ENCODE peak calls at places on chromosomes 4 and X, in seven cellular contexts. O, S, D, T, J, L and K are unnamed samples.

GRCh38 chrX:71923516-71923915 is 12.9 kb downstream of the NHSL2 start:
- DNase-seq in J (no peak), O (no peak), T (no peak), D (no peak), S (no peak), L (no peak), K (no peak)

GRCh38 chrX:1778817-1779216 is 164.0 kb downstream of the ASMT start:
- DNase-seq in J (no peak), T (no peak), S (no peak), D (no peak), L (no peak), O (no peak), K (no peak)

GRCh38 chr4:3025881-3026280 is 48.5 kb downstream of the HTT-AS start:
- DNase-seq in T (no peak), D (no peak), S (no peak), J (no peak), L (no peak), O (no peak), K (no peak)

GRCh38 chr4:5757091-5757490 is 46.1 kb downstream of the EVC start:
- DNase-seq in S (no peak), J (no peak), T (no peak), D (no peak), O (no peak), L (no peak), K (no peak)

GRCh38 chr4:133151681-133152329 is 2.7 kb downstream of the PCDH10 start:
- DNase-seq in S (no peak), J (no peak), T (peak; percentile 87), D (no peak), L (no peak), O (no peak), K (peak; percentile 64)

GRCh38 chr4:14196141-14196540 is 568.6 kb upstream of the BOD1L1 start:
- DNase-seq in T (peak; percentile 89), L (no peak), S (peak; percentile 52), J (peak; percentile 29), O (no peak), D (no peak), K (no peak)

GRCh38 chrX:15277594-15277993 is 7.7 kb upstream of the ASB9 start:
- DNase-seq in O (no peak), L (no peak), S (no peak), D (no peak), J (no peak), T (no peak), K (no peak)

GRCh38 chr4:10596586-10597285 is 87.8 kb downstream of the CLNK start:
- DNase-seq in L (no peak), O (no peak), T (no peak), J (no peak), D (no peak), S (no peak), K (no peak)

GRCh38 chr4:163484906-163485305 is 9.6 kb upstream of the TMA16 start:
- DNase-seq in T (peak; percentile 90), D (no peak), J (peak; percentile 75), S (peak; percentile 57), L (no peak), O (peak; percentile 6), K (peak; percentile 21)

GRCh38 chrX:112043997-112044396 is 38.6 kb downstream of the TRPC5 start:
- DNase-seq in O (no peak), L (no peak), S (peak; percentile 8), J (no peak), D (no peak), T (no peak), K (no peak)

GRCh38 chrX:71536285-71536684 is 3.4 kb downstream of the OGT start:
- DNase-seq in L (no peak), T (no peak), O (peak; percentile 18), S (no peak), J (no peak), D (no peak), K (no peak)

GRCh38 chrX:37998586-37999267 is 7.6 kb upstream of the SYTL5 start:
- DNase-seq in J (no peak), D (no peak), L (peak; percentile 33), S (no peak), T (no peak), O (no peak), K (no peak)

GRCh38 chr4:74098628-74098995 is 383 bp downstream of the CXCL2 start:
- DNase-seq in S (no peak), O (no peak), L (no peak), T (peak; percentile 71), D (no peak), J (no peak), K (no peak)

GRCh38 chrX:124540474-124540873 is 194.1 kb downstream of the SH2D1A start:
- DNase-seq in T (no peak), L (no peak), O (no peak), D (no peak), J (no peak), S (no peak), K (no peak)

GRCh38 chrX:147950352-147950751 is 30.8 kb upstream of the FMR1NB start:
- DNase-seq in J (no peak), L (no peak), O (no peak), D (no peak), T (no peak), S (no peak), K (no peak)

GRCh38 chr4:52051213-52051614 is at the start of gene SPATA18:
- DNase-seq in L (no peak), D (no peak), J (no peak), O (no peak), S (no peak), T (no peak), K (no peak)

GRCh38 chr4:136302566-136302965 is 1229.7 kb downstream of the PCDH18 start:
- DNase-seq in J (no peak), D (no peak), T (no peak), S (no peak), L (no peak), O (no peak), K (no peak)

GRCh38 chr4:21882050-21882839 is 66.3 kb downstream of the KCNIP4 start:
- DNase-seq in O (no peak), S (no peak), L (no peak), T (no peak), D (no peak), J (no peak), K (no peak)

GRCh38 chrX:13669246-13669689 is 16.3 kb downstream of the TCEANC start:
- DNase-seq in T (no peak), O (peak; percentile 23), D (no peak), S (no peak), J (peak; percentile 29), L (peak; percentile 93), K (no peak)

GRCh38 chr4:110249687-110250387 is 51.4 kb upstream of the ELOVL6 start:
- DNase-seq in S (no peak), T (no peak), L (peak; percentile 19), J (no peak), D (no peak), O (no peak), K (no peak)

GRCh38 chr4:75849459-75849858 is 52.8 kb downstream of the PPEF2 start:
- DNase-seq in J (no peak), D (no peak), O (no peak), T (peak; percentile 73), S (no peak), L (no peak), K (peak; percentile 9)

GRCh38 chr4:17717301-17717700 is 64.1 kb downstream of the FAM184B start:
- DNase-seq in D (no peak), O (no peak), J (no peak), L (no peak), T (no peak), S (no peak), K (no peak)

GRCh38 chr4:22667332-22667731 is 25.4 kb upstream of the GBA3 start:
- DNase-seq in L (no peak), D (no peak), O (no peak), J (no peak), T (no peak), S (no peak), K (no peak)

GRCh38 chr4:70901607-70901983 is 574 bp upstream of the MOB1B start:
- DNase-seq in D (no peak), O (no peak), L (no peak), T (no peak), S (no peak), J (no peak), K (no peak)

GRCh38 chr4:173046818-173047217 is 121.8 kb upstream of the GALNT7 start:
- DNase-seq in L (no peak), T (no peak), O (no peak), D (peak; percentile 82), J (no peak), S (no peak), K (peak; percentile 83)

GRCh38 chrX:147378767-147379166 is 533.0 kb upstream of the FMR1 start:
- DNase-seq in T (no peak), S (no peak), J (no peak), D (no peak), L (no peak), O (no peak), K (no peak)

GRCh38 chr4:54767376-54767775 is 109.6 kb downstream of the KIT start:
- DNase-seq in O (no peak), D (no peak), J (no peak), L (no peak), T (no peak), S (no peak), K (no peak)

GRCh38 chrX:40105791-40106676 is 8.3 kb upstream of the BCOR start:
- DNase-seq in S (no peak), L (no peak), O (peak; percentile 73), D (no peak), T (peak; percentile 94), J (peak; percentile 80), K (peak; percentile 61)

GRCh38 chr4:152363086-152363485 is 172.8 kb downstream of the FBXW7 start:
- DNase-seq in D (no peak), J (no peak), T (no peak), L (no peak), S (no peak), O (no peak), K (no peak)

GRCh38 chrX:22664826-22665225 is 334.9 kb upstream of the DDX53 start:
- DNase-seq in S (no peak), O (no peak), D (no peak), J (no peak), T (no peak), L (no peak), K (no peak)

GRCh38 chr4:85498068-85498733 is 23.3 kb downstream of the ARHGAP24 start:
- DNase-seq in T (no peak), O (no peak), J (no peak), L (peak; percentile 57), S (no peak), D (no peak), K (no peak)

GRCh38 chrX:49186125-49187027 is at the start of gene PRICKLE3:
- DNase-seq in O (peak; percentile 68), S (no peak), D (no peak), L (no peak), T (peak; percentile 93), J (peak; percentile 79), K (peak; percentile 32)

GRCh38 chrX:3415011-3415410 is 68.6 kb upstream of the MXRA5 start:
- DNase-seq in J (no peak), L (no peak), D (no peak), S (no peak), T (no peak), O (no peak), K (no peak)